ENCODE peak calls at places on chromosomes 12 and 14, in ten cellular contexts. One of them, this sample, is unnamed.
A peak's percentile ranks its signal among the peaks of the same experiment; 100 is the strongest.

GRCh38 chr12:53328043-53328435 is 6.6 kb upstream of the AAAS start:
- DNase-seq in SW 1271: no peak
- DNase-seq in germinal center: no peak
- DNase-seq in PC-3: no peak
- DNase-seq in ELF-1: peak; percentile 56
- DNase-seq in fibroblast of mammary gland: no peak
- DNase-seq in H7: peak; percentile 90
- DNase-seq in ureter: no peak
- DNase-seq in ovary: no peak
- DNase-seq in occipital lobe: no peak
- DNase-seq in this sample: no peak

GRCh38 chr14:68723808-68724268 is 69.0 kb downstream of the ZFP36L1 start:
- DNase-seq in SW 1271: no peak
- DNase-seq in germinal center: no peak
- DNase-seq in PC-3: no peak
- DNase-seq in ELF-1: no peak
- DNase-seq in fibroblast of mammary gland: no peak
- DNase-seq in H7: no peak
- DNase-seq in ureter: no peak
- DNase-seq in ovary: no peak
- DNase-seq in occipital lobe: no peak
- DNase-seq in this sample: no peak

GRCh38 chr12:96803969-96804368 is 103.1 kb upstream of the NEDD1 start:
- DNase-seq in SW 1271: no peak
- DNase-seq in germinal center: no peak
- DNase-seq in PC-3: no peak
- DNase-seq in ELF-1: no peak
- DNase-seq in fibroblast of mammary gland: no peak
- DNase-seq in H7: no peak
- DNase-seq in ureter: no peak
- DNase-seq in ovary: no peak
- DNase-seq in occipital lobe: no peak
- DNase-seq in this sample: no peak

GRCh38 chr12:57101892-57102695 is 9.1 kb downstream of the STAT6 start:
- DNase-seq in SW 1271: no peak
- DNase-seq in germinal center: no peak
- DNase-seq in PC-3: peak; percentile 66
- DNase-seq in ELF-1: peak; percentile 52
- DNase-seq in fibroblast of mammary gland: peak; percentile 21
- DNase-seq in H7: peak; percentile 33
- DNase-seq in ureter: no peak
- DNase-seq in ovary: peak; percentile 18
- DNase-seq in occipital lobe: no peak
- DNase-seq in this sample: no peak

GRCh38 chr12:77062846-77063461 is 2.4 kb downstream of the E2F7 start:
- DNase-seq in SW 1271: peak; percentile 85
- DNase-seq in germinal center: no peak
- DNase-seq in PC-3: peak; percentile 93
- DNase-seq in ELF-1: no peak
- DNase-seq in fibroblast of mammary gland: no peak
- DNase-seq in H7: no peak
- DNase-seq in ureter: no peak
- DNase-seq in ovary: no peak
- DNase-seq in occipital lobe: no peak
- DNase-seq in this sample: no peak

GRCh38 chr12:71092290-71092689 is 65.5 kb downstream of the TSPAN8 start:
- DNase-seq in SW 1271: no peak
- DNase-seq in germinal center: no peak
- DNase-seq in PC-3: peak; percentile 41
- DNase-seq in ELF-1: peak; percentile 12
- DNase-seq in fibroblast of mammary gland: peak; percentile 32
- DNase-seq in H7: no peak
- DNase-seq in ureter: no peak
- DNase-seq in ovary: no peak
- DNase-seq in occipital lobe: no peak
- DNase-seq in this sample: no peak

GRCh38 chr12:132472386-132472785 is 17.6 kb upstream of the FBRSL1 start:
- DNase-seq in SW 1271: no peak
- DNase-seq in germinal center: no peak
- DNase-seq in PC-3: no peak
- DNase-seq in ELF-1: no peak
- DNase-seq in fibroblast of mammary gland: no peak
- DNase-seq in H7: no peak
- DNase-seq in ureter: no peak
- DNase-seq in ovary: no peak
- DNase-seq in occipital lobe: no peak
- DNase-seq in this sample: no peak

GRCh38 chr12:11941601-11942360 is 129.0 kb upstream of the BCL2L14 start:
- DNase-seq in SW 1271: no peak
- DNase-seq in germinal center: no peak
- DNase-seq in PC-3: peak; percentile 92
- DNase-seq in ELF-1: no peak
- DNase-seq in fibroblast of mammary gland: peak; percentile 88
- DNase-seq in H7: no peak
- DNase-seq in ureter: no peak
- DNase-seq in ovary: no peak
- DNase-seq in occipital lobe: peak; percentile 25
- DNase-seq in this sample: no peak

GRCh38 chr14:93889739-93890138 is 37.4 kb upstream of the FAM181A start:
- DNase-seq in SW 1271: no peak
- DNase-seq in germinal center: no peak
- DNase-seq in PC-3: no peak
- DNase-seq in ELF-1: no peak
- DNase-seq in fibroblast of mammary gland: no peak
- DNase-seq in H7: no peak
- DNase-seq in ureter: no peak
- DNase-seq in ovary: no peak
- DNase-seq in occipital lobe: no peak
- DNase-seq in this sample: no peak

GRCh38 chr14:52013984-52014600 is 24.7 kb downstream of the RTRAF start:
- DNase-seq in SW 1271: no peak
- DNase-seq in germinal center: no peak
- DNase-seq in PC-3: peak; percentile 37
- DNase-seq in ELF-1: peak; percentile 50
- DNase-seq in fibroblast of mammary gland: no peak
- DNase-seq in H7: peak; percentile 52
- DNase-seq in ureter: no peak
- DNase-seq in ovary: no peak
- DNase-seq in occipital lobe: no peak
- DNase-seq in this sample: no peak

GRCh38 chr12:2673966-2674810 is 120.6 kb upstream of the FKBP4 start:
- DNase-seq in SW 1271: no peak
- DNase-seq in germinal center: no peak
- DNase-seq in PC-3: no peak
- DNase-seq in ELF-1: no peak
- DNase-seq in fibroblast of mammary gland: no peak
- DNase-seq in H7: peak; percentile 75
- DNase-seq in ureter: no peak
- DNase-seq in ovary: no peak
- DNase-seq in occipital lobe: no peak
- DNase-seq in this sample: no peak

GRCh38 chr14:31275731-31276130 is 68.1 kb upstream of the HECTD1 start:
- DNase-seq in SW 1271: no peak
- DNase-seq in germinal center: no peak
- DNase-seq in PC-3: no peak
- DNase-seq in ELF-1: no peak
- DNase-seq in fibroblast of mammary gland: peak; percentile 39
- DNase-seq in H7: no peak
- DNase-seq in ureter: no peak
- DNase-seq in ovary: no peak
- DNase-seq in occipital lobe: no peak
- DNase-seq in this sample: no peak

GRCh38 chr14:32510815-32511214 is 181.7 kb downstream of the AKAP6 start:
- DNase-seq in SW 1271: no peak
- DNase-seq in germinal center: no peak
- DNase-seq in PC-3: no peak
- DNase-seq in ELF-1: no peak
- DNase-seq in fibroblast of mammary gland: no peak
- DNase-seq in H7: no peak
- DNase-seq in ureter: no peak
- DNase-seq in ovary: no peak
- DNase-seq in occipital lobe: no peak
- DNase-seq in this sample: no peak

GRCh38 chr14:104792101-104792884 is 3.3 kb downstream of the AKT1 start:
- DNase-seq in SW 1271: no peak
- DNase-seq in germinal center: no peak
- DNase-seq in PC-3: no peak
- DNase-seq in ELF-1: no peak
- DNase-seq in fibroblast of mammary gland: no peak
- DNase-seq in H7: no peak
- DNase-seq in ureter: no peak
- DNase-seq in ovary: no peak
- DNase-seq in occipital lobe: no peak
- DNase-seq in this sample: no peak

GRCh38 chr12:51013441-51013840 is 12.7 kb downstream of the SLC11A2 start:
- DNase-seq in SW 1271: no peak
- DNase-seq in germinal center: no peak
- DNase-seq in PC-3: no peak
- DNase-seq in ELF-1: no peak
- DNase-seq in fibroblast of mammary gland: no peak
- DNase-seq in H7: no peak
- DNase-seq in ureter: no peak
- DNase-seq in ovary: no peak
- DNase-seq in occipital lobe: no peak
- DNase-seq in this sample: no peak

GRCh38 chr12:122350444-122350843 is 72.0 kb downstream of the CLIP1 start:
- DNase-seq in SW 1271: no peak
- DNase-seq in germinal center: no peak
- DNase-seq in PC-3: no peak
- DNase-seq in ELF-1: no peak
- DNase-seq in fibroblast of mammary gland: peak; percentile 84
- DNase-seq in H7: no peak
- DNase-seq in ureter: no peak
- DNase-seq in ovary: no peak
- DNase-seq in occipital lobe: peak; percentile 34
- DNase-seq in this sample: peak; percentile 18

GRCh38 chr14:93915800-93916199 is 11.3 kb upstream of the FAM181A start:
- DNase-seq in SW 1271: no peak
- DNase-seq in germinal center: no peak
- DNase-seq in PC-3: no peak
- DNase-seq in ELF-1: no peak
- DNase-seq in fibroblast of mammary gland: no peak
- DNase-seq in H7: no peak
- DNase-seq in ureter: no peak
- DNase-seq in ovary: no peak
- DNase-seq in occipital lobe: no peak
- DNase-seq in this sample: no peak

GRCh38 chr12:88805692-88806091 is 225.4 kb upstream of the KITLG start:
- DNase-seq in SW 1271: no peak
- DNase-seq in germinal center: no peak
- DNase-seq in PC-3: no peak
- DNase-seq in ELF-1: peak; percentile 3
- DNase-seq in fibroblast of mammary gland: peak; percentile 46
- DNase-seq in H7: no peak
- DNase-seq in ureter: no peak
- DNase-seq in ovary: no peak
- DNase-seq in occipital lobe: no peak
- DNase-seq in this sample: no peak

GRCh38 chr12:74426091-74426490 is 111.5 kb upstream of the ATXN7L3B start:
- DNase-seq in SW 1271: no peak
- DNase-seq in germinal center: no peak
- DNase-seq in PC-3: no peak
- DNase-seq in ELF-1: no peak
- DNase-seq in fibroblast of mammary gland: no peak
- DNase-seq in H7: no peak
- DNase-seq in ureter: no peak
- DNase-seq in ovary: no peak
- DNase-seq in occipital lobe: no peak
- DNase-seq in this sample: no peak

GRCh38 chr14:101820283-101820798 is 58.8 kb downstream of the PPP2R5C start:
- DNase-seq in SW 1271: no peak
- DNase-seq in germinal center: no peak
- DNase-seq in PC-3: no peak
- DNase-seq in ELF-1: no peak
- DNase-seq in fibroblast of mammary gland: no peak
- DNase-seq in H7: no peak
- DNase-seq in ureter: no peak
- DNase-seq in ovary: no peak
- DNase-seq in occipital lobe: no peak
- DNase-seq in this sample: no peak

GRCh38 chr12:106428379-106428778 is 70.8 kb downstream of the POLR3B start:
- DNase-seq in SW 1271: no peak
- DNase-seq in germinal center: no peak
- DNase-seq in PC-3: no peak
- DNase-seq in ELF-1: no peak
- DNase-seq in fibroblast of mammary gland: peak; percentile 44
- DNase-seq in H7: no peak
- DNase-seq in ureter: no peak
- DNase-seq in ovary: no peak
- DNase-seq in occipital lobe: no peak
- DNase-seq in this sample: no peak